ENCODE peak calls at places on chromosomes 3 and 15, in six cellular contexts. One of them, this sample, is unnamed.

GRCh38 chr3:13684350-13684749 is 135.4 kb downstream of the FBLN2 start:
- DNase-seq in epithelial cell of esophagus: no peak
- DNase-seq in stimulated activated CD8-positive, alpha-beta memory T cell treated with anti-CD3 and anti-CD28 coated beads, Interleukin-4, amount 100 ng/mL, for 4 hours: no peak
- DNase-seq in frontal cortex: no peak
- DNase-seq in heart right ventricle: no peak
- DNase-seq in ecto neural progenitor cell: no peak
- DNase-seq in this sample: no peak

GRCh38 chr3:52084216-52084945 is 28.0 kb upstream of the DUSP7 start:
- DNase-seq in epithelial cell of esophagus: no peak
- DNase-seq in stimulated activated CD8-positive, alpha-beta memory T cell treated with anti-CD3 and anti-CD28 coated beads, Interleukin-4, amount 100 ng/mL, for 4 hours: no peak
- DNase-seq in frontal cortex: no peak
- DNase-seq in heart right ventricle: no peak
- DNase-seq in ecto neural progenitor cell: no peak
- DNase-seq in this sample: no peak

GRCh38 chr3:10370429-10370828 is 49.5 kb upstream of the SEC13 start:
- DNase-seq in epithelial cell of esophagus: peak
- DNase-seq in stimulated activated CD8-positive, alpha-beta memory T cell treated with anti-CD3 and anti-CD28 coated beads, Interleukin-4, amount 100 ng/mL, for 4 hours: no peak
- DNase-seq in frontal cortex: no peak
- DNase-seq in heart right ventricle: no peak
- DNase-seq in ecto neural progenitor cell: no peak
- DNase-seq in this sample: peak

GRCh38 chr15:49471733-49472132 is 48.7 kb downstream of the FGF7 start:
- DNase-seq in epithelial cell of esophagus: no peak
- DNase-seq in stimulated activated CD8-positive, alpha-beta memory T cell treated with anti-CD3 and anti-CD28 coated beads, Interleukin-4, amount 100 ng/mL, for 4 hours: no peak
- DNase-seq in frontal cortex: no peak
- DNase-seq in heart right ventricle: no peak
- DNase-seq in ecto neural progenitor cell: no peak
- DNase-seq in this sample: no peak

GRCh38 chr3:66033241-66034138 is 5.2 kb downstream of the MAGI1 start:
- DNase-seq in epithelial cell of esophagus: no peak
- DNase-seq in stimulated activated CD8-positive, alpha-beta memory T cell treated with anti-CD3 and anti-CD28 coated beads, Interleukin-4, amount 100 ng/mL, for 4 hours: no peak
- DNase-seq in frontal cortex: no peak
- DNase-seq in heart right ventricle: no peak
- DNase-seq in ecto neural progenitor cell: no peak
- DNase-seq in this sample: no peak

GRCh38 chr15:85531083-85531482 is 150.7 kb downstream of the AKAP13 start:
- DNase-seq in epithelial cell of esophagus: no peak
- DNase-seq in stimulated activated CD8-positive, alpha-beta memory T cell treated with anti-CD3 and anti-CD28 coated beads, Interleukin-4, amount 100 ng/mL, for 4 hours: no peak
- DNase-seq in frontal cortex: no peak
- DNase-seq in heart right ventricle: no peak
- DNase-seq in ecto neural progenitor cell: no peak
- DNase-seq in this sample: no peak

GRCh38 chr15:101156061-101156460 is 95.8 kb downstream of the CHSY1 start:
- DNase-seq in epithelial cell of esophagus: no peak
- DNase-seq in stimulated activated CD8-positive, alpha-beta memory T cell treated with anti-CD3 and anti-CD28 coated beads, Interleukin-4, amount 100 ng/mL, for 4 hours: no peak
- DNase-seq in frontal cortex: no peak
- DNase-seq in heart right ventricle: no peak
- DNase-seq in ecto neural progenitor cell: no peak
- DNase-seq in this sample: no peak

GRCh38 chr3:34248352-34248751 is 449.9 kb downstream of the PDCD6IP start:
- DNase-seq in epithelial cell of esophagus: no peak
- DNase-seq in stimulated activated CD8-positive, alpha-beta memory T cell treated with anti-CD3 and anti-CD28 coated beads, Interleukin-4, amount 100 ng/mL, for 4 hours: no peak
- DNase-seq in frontal cortex: no peak
- DNase-seq in heart right ventricle: no peak
- DNase-seq in ecto neural progenitor cell: no peak
- DNase-seq in this sample: no peak

GRCh38 chr15:93037341-93038063 is 51.5 kb downstream of the RGMA start:
- DNase-seq in epithelial cell of esophagus: peak
- DNase-seq in stimulated activated CD8-positive, alpha-beta memory T cell treated with anti-CD3 and anti-CD28 coated beads, Interleukin-4, amount 100 ng/mL, for 4 hours: no peak
- DNase-seq in frontal cortex: peak
- DNase-seq in heart right ventricle: peak
- DNase-seq in ecto neural progenitor cell: no peak
- DNase-seq in this sample: no peak

GRCh38 chr3:155052470-155052869 is 27.6 kb upstream of the MME start:
- DNase-seq in epithelial cell of esophagus: no peak
- DNase-seq in stimulated activated CD8-positive, alpha-beta memory T cell treated with anti-CD3 and anti-CD28 coated beads, Interleukin-4, amount 100 ng/mL, for 4 hours: no peak
- DNase-seq in frontal cortex: no peak
- DNase-seq in heart right ventricle: no peak
- DNase-seq in ecto neural progenitor cell: no peak
- DNase-seq in this sample: no peak

GRCh38 chr15:89912145-89912673 is 543 bp downstream of the ARPIN start:
- DNase-seq in epithelial cell of esophagus: peak
- DNase-seq in stimulated activated CD8-positive, alpha-beta memory T cell treated with anti-CD3 and anti-CD28 coated beads, Interleukin-4, amount 100 ng/mL, for 4 hours: no peak
- DNase-seq in frontal cortex: peak
- DNase-seq in heart right ventricle: peak
- DNase-seq in ecto neural progenitor cell: peak
- DNase-seq in this sample: no peak

GRCh38 chr3:156360992-156361391 is 193.9 kb downstream of the SSR3 start:
- DNase-seq in epithelial cell of esophagus: no peak
- DNase-seq in stimulated activated CD8-positive, alpha-beta memory T cell treated with anti-CD3 and anti-CD28 coated beads, Interleukin-4, amount 100 ng/mL, for 4 hours: no peak
- DNase-seq in frontal cortex: no peak
- DNase-seq in heart right ventricle: no peak
- DNase-seq in ecto neural progenitor cell: no peak
- DNase-seq in this sample: no peak

GRCh38 chr3:196193037-196193737 is 18.0 kb downstream of the ZDHHC19 start:
- DNase-seq in epithelial cell of esophagus: no peak
- DNase-seq in stimulated activated CD8-positive, alpha-beta memory T cell treated with anti-CD3 and anti-CD28 coated beads, Interleukin-4, amount 100 ng/mL, for 4 hours: no peak
- DNase-seq in frontal cortex: no peak
- DNase-seq in heart right ventricle: no peak
- DNase-seq in ecto neural progenitor cell: no peak
- DNase-seq in this sample: peak

GRCh38 chr3:64717872-64718613 is 30.2 kb upstream of the ADAMTS9 start:
- DNase-seq in epithelial cell of esophagus: peak
- DNase-seq in stimulated activated CD8-positive, alpha-beta memory T cell treated with anti-CD3 and anti-CD28 coated beads, Interleukin-4, amount 100 ng/mL, for 4 hours: no peak
- DNase-seq in frontal cortex: no peak
- DNase-seq in heart right ventricle: no peak
- DNase-seq in ecto neural progenitor cell: no peak
- DNase-seq in this sample: no peak

GRCh38 chr3:123993818-123994217 is 1.9 kb upstream of the ROPN1 start:
- DNase-seq in epithelial cell of esophagus: no peak
- DNase-seq in stimulated activated CD8-positive, alpha-beta memory T cell treated with anti-CD3 and anti-CD28 coated beads, Interleukin-4, amount 100 ng/mL, for 4 hours: no peak
- DNase-seq in frontal cortex: no peak
- DNase-seq in heart right ventricle: no peak
- DNase-seq in ecto neural progenitor cell: no peak
- DNase-seq in this sample: no peak

GRCh38 chr3:157502916-157503620 is at the start of gene VEPH1:
- DNase-seq in epithelial cell of esophagus: no peak
- DNase-seq in stimulated activated CD8-positive, alpha-beta memory T cell treated with anti-CD3 and anti-CD28 coated beads, Interleukin-4, amount 100 ng/mL, for 4 hours: no peak
- DNase-seq in frontal cortex: no peak
- DNase-seq in heart right ventricle: no peak
- DNase-seq in ecto neural progenitor cell: no peak
- DNase-seq in this sample: no peak

GRCh38 chr15:31328425-31328998 is 1.9 kb downstream of the KLF13 start:
- DNase-seq in epithelial cell of esophagus: peak
- DNase-seq in stimulated activated CD8-positive, alpha-beta memory T cell treated with anti-CD3 and anti-CD28 coated beads, Interleukin-4, amount 100 ng/mL, for 4 hours: peak
- DNase-seq in frontal cortex: no peak
- DNase-seq in heart right ventricle: no peak
- DNase-seq in ecto neural progenitor cell: peak
- DNase-seq in this sample: no peak

GRCh38 chr3:172749201-172749965 is 1.1 kb upstream of the ECT2 start:
- DNase-seq in epithelial cell of esophagus: peak
- DNase-seq in stimulated activated CD8-positive, alpha-beta memory T cell treated with anti-CD3 and anti-CD28 coated beads, Interleukin-4, amount 100 ng/mL, for 4 hours: no peak
- DNase-seq in frontal cortex: no peak
- DNase-seq in heart right ventricle: no peak
- DNase-seq in ecto neural progenitor cell: no peak
- DNase-seq in this sample: no peak

GRCh38 chr15:51726302-51727073 is 11.0 kb downstream of the LYSMD2 start:
- DNase-seq in epithelial cell of esophagus: peak
- DNase-seq in stimulated activated CD8-positive, alpha-beta memory T cell treated with anti-CD3 and anti-CD28 coated beads, Interleukin-4, amount 100 ng/mL, for 4 hours: no peak
- DNase-seq in frontal cortex: no peak
- DNase-seq in heart right ventricle: peak
- DNase-seq in ecto neural progenitor cell: peak
- DNase-seq in this sample: no peak

GRCh38 chr3:152026033-152026556 is 152.7 kb downstream of the SUCNR1 start:
- DNase-seq in epithelial cell of esophagus: peak
- DNase-seq in stimulated activated CD8-positive, alpha-beta memory T cell treated with anti-CD3 and anti-CD28 coated beads, Interleukin-4, amount 100 ng/mL, for 4 hours: no peak
- DNase-seq in frontal cortex: no peak
- DNase-seq in heart right ventricle: no peak
- DNase-seq in ecto neural progenitor cell: no peak
- DNase-seq in this sample: no peak

GRCh38 chr3:112987710-112988334 is 3.0 kb upstream of the GTPBP8 start:
- DNase-seq in epithelial cell of esophagus: no peak
- DNase-seq in stimulated activated CD8-positive, alpha-beta memory T cell treated with anti-CD3 and anti-CD28 coated beads, Interleukin-4, amount 100 ng/mL, for 4 hours: no peak
- DNase-seq in frontal cortex: no peak
- DNase-seq in heart right ventricle: no peak
- DNase-seq in ecto neural progenitor cell: no peak
- DNase-seq in this sample: no peak

GRCh38 chr3:71509024-71509423 is 74.5 kb downstream of the FOXP1 start:
- DNase-seq in epithelial cell of esophagus: no peak
- DNase-seq in stimulated activated CD8-positive, alpha-beta memory T cell treated with anti-CD3 and anti-CD28 coated beads, Interleukin-4, amount 100 ng/mL, for 4 hours: no peak
- DNase-seq in frontal cortex: no peak
- DNase-seq in heart right ventricle: no peak
- DNase-seq in ecto neural progenitor cell: no peak
- DNase-seq in this sample: no peak